ENCODE peak calls at places on chromosomes 3 and 15, in eight cellular contexts. E, G, W, K, U, M, B and H are unnamed samples.

GRCh38 chr15:83380026-83380425 is 67.1 kb upstream of the SH3GL3 start:
- DNase-seq in K (no peak), B (no peak), E (no peak), M (no peak), G (no peak), U (no peak), W (no peak), H (no peak)

GRCh38 chr15:80785335-80785734 is 6.2 kb downstream of the CEMIP start:
- DNase-seq in W (no peak), K (no peak), M (no peak), E (no peak), G (no peak), B (no peak), U (no peak), H (no peak)

GRCh38 chr3:45776611-45777010 is 19.7 kb downstream of the SLC6A20 start:
- DNase-seq in K (no peak), G (no peak), E (no peak), B (no peak), M (no peak), W (no peak), U (no peak), H (no peak)

GRCh38 chr3:8767667-8768363 is 1.6 kb downstream of the OXTR start:
- DNase-seq in G (peak; percentile 80), B (no peak), E (no peak), U (peak; percentile 53), K (no peak), W (peak; percentile 65), M (no peak), H (no peak)

GRCh38 chr3:49805367-49805782 is 2.3 kb downstream of the INKA1 start:
- DNase-seq in G (no peak), E (peak; percentile 84), U (peak; percentile 85), K (peak; percentile 38), M (no peak), B (no peak), W (no peak), H (no peak)

GRCh38 chr3:16031434-16031833 is 143.0 kb upstream of the GALNT15 start:
- DNase-seq in G (no peak), E (no peak), M (no peak), U (no peak), B (no peak), W (no peak), K (no peak), H (no peak)

GRCh38 chr3:125556314-125556713 is 36.3 kb upstream of the SNX4 start:
- DNase-seq in E (no peak), W (no peak), K (peak; percentile 54), G (no peak), B (no peak), M (no peak), U (no peak), H (no peak)

GRCh38 chr3:193240436-193240849 is 579 bp upstream of the PLAAT1 start:
- DNase-seq in W (no peak), M (no peak), U (peak; percentile 4), G (peak; percentile 38), B (no peak), K (no peak), E (no peak), H (no peak)

GRCh38 chr15:94105760-94106159 is 125.6 kb upstream of the MCTP2 start:
- DNase-seq in U (no peak), E (no peak), W (peak; percentile 45), K (no peak), G (no peak), B (no peak), M (no peak), H (peak; percentile 33)

GRCh38 chr15:35003928-35004327 is 15.8 kb upstream of the ZNF770 start:
- DNase-seq in U (no peak), E (no peak), K (no peak), G (no peak), B (no peak), W (no peak), M (no peak), H (no peak)

GRCh38 chr3:22922317-22922716 is 280.8 kb upstream of the UBE2E2 start:
- DNase-seq in K (peak; percentile 22), M (no peak), E (no peak), W (no peak), U (no peak), G (peak; percentile 14), B (no peak), H (no peak)

GRCh38 chr15:101610628-101611000 is 41.6 kb downstream of the TM2D3 start:
- DNase-seq in W (no peak), B (no peak), U (no peak), M (no peak), G (no peak), K (no peak), E (no peak), H (no peak)

GRCh38 chr3:150410311-150411105 is 2.4 kb downstream of the TSC22D2 start:
- DNase-seq in G (peak; percentile 15), M (no peak), U (peak; percentile 67), E (no peak), B (peak; percentile 7), K (no peak), W (peak; percentile 43), H (peak; percentile 44)

GRCh38 chr15:59292393-59292792 is 80.3 kb downstream of the MYO1E start:
- DNase-seq in B (no peak), M (no peak), G (no peak), U (peak; percentile 46), E (no peak), W (peak; percentile 72), K (peak; percentile 72), H (no peak)

GRCh38 chr3:128254066-128254590 is 100.8 kb downstream of the EEFSEC start:
- DNase-seq in U (no peak), G (no peak), W (no peak), K (no peak), E (no peak), M (no peak), B (no peak), H (no peak)

GRCh38 chr15:101641134-101641764 is 10.9 kb downstream of the TM2D3 start:
- DNase-seq in B (peak; percentile 53), K (peak; percentile 68), M (peak; percentile 48), E (peak; percentile 29), G (peak; percentile 55), U (peak; percentile 74), W (peak; percentile 56), H (peak; percentile 61)

GRCh38 chr3:127452321-127452821 is 138.2 kb downstream of the TPRA1 start:
- DNase-seq in W (no peak), G (peak; percentile 34), U (no peak), M (no peak), E (no peak), K (no peak), B (no peak), H (no peak)

GRCh38 chr15:38127306-38127731 is 125.3 kb upstream of the SPRED1 start:
- DNase-seq in M (no peak), B (no peak), G (no peak), U (no peak), E (no peak), K (no peak), W (no peak), H (no peak)

GRCh38 chr15:89098281-89098680 is 10.0 kb downstream of the ABHD2 start:
- DNase-seq in E (no peak), K (no peak), G (no peak), W (no peak), U (no peak), M (no peak), B (no peak), H (no peak)

GRCh38 chr15:26870346-26870745 is 3.5 kb downstream of the GABRA5 start:
- DNase-seq in U (no peak), G (no peak), B (no peak), W (no peak), E (no peak), K (no peak), M (no peak), H (no peak)

GRCh38 chr3:168123211-168124173 is 27.8 kb upstream of the GOLIM4 start:
- DNase-seq in B (no peak), U (no peak), G (no peak), W (no peak), M (no peak), K (peak; percentile 36), E (no peak), H (no peak)

GRCh38 chr15:86849563-86849962 is 769.9 kb downstream of the AGBL1 start:
- DNase-seq in U (no peak), E (no peak), W (no peak), B (no peak), M (no peak), K (no peak), G (no peak), H (no peak)

GRCh38 chr3:108605491-108605890 is 16.0 kb downstream of the DZIP3 start:
- DNase-seq in E (no peak), B (no peak), K (no peak), W (no peak), G (no peak), M (no peak), U (no peak), H (no peak)

GRCh38 chr3:23712656-23713559 is 92.8 kb upstream of the UBE2E1 start:
- DNase-seq in M (no peak), E (peak; percentile 92), G (peak; percentile 70), B (no peak), K (peak; percentile 83), W (no peak), U (peak; percentile 47), H (no peak)

GRCh38 chr15:50883903-50884302 is 24.6 kb upstream of the AP4E1 start:
- DNase-seq in U (peak; percentile 19), G (no peak), E (no peak), B (no peak), M (no peak), K (peak; percentile 67), W (no peak), H (no peak)